ENCODE peak calls at places on chromosomes 4 and X, in six cellular contexts. One of them, this sample, is unnamed.

GRCh38 chr4:81137446-81137845 is 77.6 kb downstream of the PRKG2 start:
- DNase-seq in K562: no peak
- DNase-seq in HCT116: no peak
- DNase-seq in HepG2: no peak
- DNase-seq in GM12878: no peak
- DNase-seq in H1: no peak
- DNase-seq in this sample: no peak

GRCh38 chrX:7252013-7252610 is 104.2 kb upstream of the PUDP start:
- DNase-seq in K562: no peak
- DNase-seq in HCT116: no peak
- DNase-seq in HepG2: no peak
- DNase-seq in GM12878: no peak
- DNase-seq in H1: no peak
- DNase-seq in this sample: no peak

GRCh38 chr4:92381640-92382039 is 77.9 kb downstream of the GRID2 start:
- DNase-seq in K562: no peak
- DNase-seq in HCT116: no peak
- DNase-seq in HepG2: no peak
- DNase-seq in GM12878: no peak
- DNase-seq in H1: no peak
- DNase-seq in this sample: no peak

GRCh38 chr4:39043697-39044363 is 11.6 kb upstream of the TMEM156 start:
- DNase-seq in K562: no peak
- DNase-seq in HCT116: no peak
- DNase-seq in HepG2: peak
- DNase-seq in GM12878: peak
- DNase-seq in H1: no peak
- DNase-seq in this sample: no peak

GRCh38 chr4:56302775-56303174 is 84.5 kb downstream of the AASDH start:
- DNase-seq in K562: no peak
- DNase-seq in HCT116: no peak
- DNase-seq in HepG2: no peak
- DNase-seq in GM12878: no peak
- DNase-seq in H1: no peak
- DNase-seq in this sample: no peak

GRCh38 chr4:4185528-4185927 is 41.2 kb downstream of the OTOP1 start:
- DNase-seq in K562: no peak
- DNase-seq in HCT116: no peak
- DNase-seq in HepG2: no peak
- DNase-seq in GM12878: no peak
- DNase-seq in H1: no peak
- DNase-seq in this sample: no peak

GRCh38 chr4:122577808-122578781 is 42.8 kb downstream of the IL21 start:
- DNase-seq in K562: peak
- DNase-seq in HCT116: peak
- DNase-seq in HepG2: peak
- DNase-seq in GM12878: no peak
- DNase-seq in H1: no peak
- DNase-seq in this sample: no peak

GRCh38 chr4:3807311-3807710 is 41.1 kb downstream of the ADRA2C start:
- DNase-seq in K562: no peak
- DNase-seq in HCT116: no peak
- DNase-seq in HepG2: no peak
- DNase-seq in GM12878: no peak
- DNase-seq in H1: no peak
- DNase-seq in this sample: no peak

GRCh38 chr4:30904593-30904992 is 184.4 kb downstream of the PCDH7 start:
- DNase-seq in K562: no peak
- DNase-seq in HCT116: no peak
- DNase-seq in HepG2: no peak
- DNase-seq in GM12878: no peak
- DNase-seq in H1: no peak
- DNase-seq in this sample: no peak

GRCh38 chrX:107710617-107711391 is 64.8 kb downstream of the TSC22D3 start:
- DNase-seq in K562: peak
- DNase-seq in HCT116: peak
- DNase-seq in HepG2: peak
- DNase-seq in GM12878: peak
- DNase-seq in H1: no peak
- DNase-seq in this sample: peak

GRCh38 chr4:52643846-52644245 is 15.3 kb downstream of the USP46 start:
- DNase-seq in K562: no peak
- DNase-seq in HCT116: peak
- DNase-seq in HepG2: peak
- DNase-seq in GM12878: no peak
- DNase-seq in H1: no peak
- DNase-seq in this sample: no peak
- TF ChIP-seq ZNF274 in K562: no peak
- TF ChIP-seq ZNF274 in HCT116: no peak
- TF ChIP-seq ZNF274 in HepG2: no peak
- TF ChIP-seq ZNF274 in GM12878: no peak
- TF ChIP-seq ZNF274 in H1: no peak
- TF ChIP-seq ZNF274 in this sample: no peak

DNA sequence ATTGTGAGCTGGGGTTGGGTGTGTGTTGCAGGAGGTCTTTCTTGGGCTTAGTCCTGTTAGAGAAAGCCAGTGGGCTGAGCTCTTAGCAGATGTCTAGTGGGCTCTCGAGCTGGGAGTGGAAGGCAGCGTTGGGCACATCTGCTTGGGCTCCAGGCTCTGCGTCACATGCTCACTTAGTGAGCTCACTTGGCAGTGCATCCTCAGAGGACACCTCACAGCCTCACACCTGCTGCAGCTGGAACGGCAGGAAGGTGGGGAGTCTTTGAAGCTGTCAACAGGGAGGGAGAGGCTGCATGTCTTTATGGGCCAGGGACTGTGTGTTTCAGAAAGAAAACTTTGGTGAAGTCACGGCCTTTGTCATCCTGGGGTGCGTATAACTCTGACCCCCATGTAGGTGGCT is 82.2 kb downstream of the PSAPL1 start:
- DNase-seq in K562: no peak
- DNase-seq in HCT116: no peak
- DNase-seq in HepG2: no peak
- DNase-seq in GM12878: no peak
- DNase-seq in H1: no peak
- DNase-seq in this sample: no peak
- H3K4me3 ChIP-seq in K562: no peak
- H3K4me3 ChIP-seq in HCT116: no peak
- H3K4me3 ChIP-seq in HepG2: no peak
- H3K4me3 ChIP-seq in GM12878: no peak
- H3K4me3 ChIP-seq in H1: no peak
- H3K4me3 ChIP-seq in this sample: no peak

GRCh38 chrX:153802513-153803045 is 8.1 kb downstream of the SSR4 start:
- DNase-seq in K562: no peak
- DNase-seq in HCT116: no peak
- DNase-seq in HepG2: no peak
- DNase-seq in GM12878: no peak
- DNase-seq in H1: no peak
- DNase-seq in this sample: no peak
- TF ChIP-seq ZNF274 in K562: no peak
- TF ChIP-seq ZNF274 in HCT116: no peak
- TF ChIP-seq ZNF274 in HepG2: no peak
- TF ChIP-seq ZNF274 in GM12878: no peak
- TF ChIP-seq ZNF274 in H1: no peak
- TF ChIP-seq ZNF274 in this sample: no peak

GRCh38 chr4:168773388-168774195 is 236.5 kb downstream of the CBR4 start:
- DNase-seq in K562: no peak
- DNase-seq in HCT116: no peak
- DNase-seq in HepG2: no peak
- DNase-seq in GM12878: no peak
- DNase-seq in H1: no peak
- DNase-seq in this sample: no peak
- H3K4me3 ChIP-seq in K562: no peak
- H3K4me3 ChIP-seq in HCT116: no peak
- H3K4me3 ChIP-seq in HepG2: no peak
- H3K4me3 ChIP-seq in GM12878: no peak
- H3K4me3 ChIP-seq in H1: no peak
- H3K4me3 ChIP-seq in this sample: no peak

GRCh38 chrX:103464071-103464773 is 55.1 kb downstream of the RAB40A start:
- DNase-seq in K562: peak
- DNase-seq in HCT116: peak
- DNase-seq in HepG2: peak
- DNase-seq in GM12878: no peak
- DNase-seq in H1: no peak
- DNase-seq in this sample: no peak
- TF ChIP-seq ZNF274 in K562: no peak
- TF ChIP-seq ZNF274 in HCT116: no peak
- TF ChIP-seq ZNF274 in HepG2: no peak
- TF ChIP-seq ZNF274 in GM12878: no peak
- TF ChIP-seq ZNF274 in H1: no peak
- TF ChIP-seq ZNF274 in this sample: no peak

DNA sequence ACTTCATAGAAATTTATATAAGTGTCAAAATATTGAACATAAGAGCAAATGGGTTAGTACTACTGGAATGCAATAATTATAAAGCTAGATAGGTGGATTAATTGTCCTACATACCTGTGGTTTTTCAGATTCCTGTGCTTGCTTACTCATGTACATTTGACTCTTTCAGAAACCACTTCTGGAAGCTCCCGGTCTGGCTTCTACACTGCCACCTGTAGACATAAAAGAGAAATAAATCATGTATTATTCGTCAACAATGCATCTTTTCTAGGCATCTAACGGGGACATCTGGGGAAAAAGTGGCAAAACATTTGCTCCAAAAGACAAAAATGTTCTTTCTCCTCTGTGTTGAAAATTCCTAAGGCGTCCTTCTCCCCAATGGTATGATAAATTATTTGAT is 648.6 kb upstream of the DIPK2B start:
- DNase-seq in K562: peak
- DNase-seq in HCT116: peak
- DNase-seq in HepG2: peak
- DNase-seq in GM12878: no peak
- DNase-seq in H1: no peak
- DNase-seq in this sample: no peak
- H3K4me3 ChIP-seq in K562: no peak
- H3K4me3 ChIP-seq in HCT116: peak
- H3K4me3 ChIP-seq in HepG2: peak
- H3K4me3 ChIP-seq in GM12878: no peak
- H3K4me3 ChIP-seq in H1: peak
- H3K4me3 ChIP-seq in this sample: peak